ENCODE peak calls at places on chromosome 2, in five cellular contexts. One of them, this sample, is unnamed.

GRCh38 chr2:185404578-185404977 is 334.0 kb upstream of the FSIP2 start:
- DNase-seq in germinal center: no peak
- DNase-seq in CD8-positive, alpha-beta memory T cell: no peak
- DNase-seq in activated CD8-positive, alpha-beta memory T cell treated with anti-CD3 and anti-CD28 coated beads for 48 hours: no peak
- DNase-seq in iPS-NIHi11: no peak
- DNase-seq in this sample: no peak

GRCh38 chr2:132668189-132668833 is 1.7 kb downstream of the LYPD1 start:
- DNase-seq in germinal center: no peak
- DNase-seq in CD8-positive, alpha-beta memory T cell: no peak
- DNase-seq in activated CD8-positive, alpha-beta memory T cell treated with anti-CD3 and anti-CD28 coated beads for 48 hours: no peak
- DNase-seq in iPS-NIHi11: peak; percentile 53
- DNase-seq in this sample: no peak

GRCh38 chr2:198273670-198274069 is 469.3 kb downstream of the PLCL1 start:
- DNase-seq in germinal center: no peak
- DNase-seq in CD8-positive, alpha-beta memory T cell: no peak
- DNase-seq in activated CD8-positive, alpha-beta memory T cell treated with anti-CD3 and anti-CD28 coated beads for 48 hours: no peak
- DNase-seq in iPS-NIHi11: no peak
- DNase-seq in this sample: no peak

GRCh38 chr2:147449323-147450080 is 395.3 kb upstream of the ACVR2A start:
- DNase-seq in germinal center: no peak
- DNase-seq in CD8-positive, alpha-beta memory T cell: peak; percentile 46
- DNase-seq in activated CD8-positive, alpha-beta memory T cell treated with anti-CD3 and anti-CD28 coated beads for 48 hours: no peak
- DNase-seq in iPS-NIHi11: peak; percentile 35
- DNase-seq in this sample: peak; percentile 24

GRCh38 chr2:220779918-220780317 is 792.2 kb downstream of the EPHA4 start:
- DNase-seq in germinal center: no peak
- DNase-seq in CD8-positive, alpha-beta memory T cell: no peak
- DNase-seq in activated CD8-positive, alpha-beta memory T cell treated with anti-CD3 and anti-CD28 coated beads for 48 hours: no peak
- DNase-seq in iPS-NIHi11: no peak
- DNase-seq in this sample: no peak

GRCh38 chr2:235005023-235005422 is 53.2 kb downstream of the SH3BP4 start:
- DNase-seq in germinal center: no peak
- DNase-seq in CD8-positive, alpha-beta memory T cell: no peak
- DNase-seq in activated CD8-positive, alpha-beta memory T cell treated with anti-CD3 and anti-CD28 coated beads for 48 hours: no peak
- DNase-seq in iPS-NIHi11: no peak
- DNase-seq in this sample: no peak

GRCh38 chr2:118061135-118061955 is 26.9 kb upstream of the INSIG2 start:
- DNase-seq in germinal center: peak; percentile 18
- DNase-seq in CD8-positive, alpha-beta memory T cell: no peak
- DNase-seq in activated CD8-positive, alpha-beta memory T cell treated with anti-CD3 and anti-CD28 coated beads for 48 hours: no peak
- DNase-seq in iPS-NIHi11: peak; percentile 26
- DNase-seq in this sample: no peak

GRCh38 chr2:96940026-96940601 is 46.3 kb downstream of the FAM178B start:
- DNase-seq in germinal center: no peak
- DNase-seq in CD8-positive, alpha-beta memory T cell: peak; percentile 35
- DNase-seq in activated CD8-positive, alpha-beta memory T cell treated with anti-CD3 and anti-CD28 coated beads for 48 hours: no peak
- DNase-seq in iPS-NIHi11: no peak
- DNase-seq in this sample: no peak

GRCh38 chr2:239521518-239521815 is 120.6 kb upstream of the HDAC4 start:
- DNase-seq in germinal center: no peak
- DNase-seq in CD8-positive, alpha-beta memory T cell: no peak
- DNase-seq in activated CD8-positive, alpha-beta memory T cell treated with anti-CD3 and anti-CD28 coated beads for 48 hours: no peak
- DNase-seq in iPS-NIHi11: no peak
- DNase-seq in this sample: no peak